ENCODE peak calls at places on chromosome 10, in ten cellular contexts. F, B, Q, Z, I, J, O, D, M and R are unnamed samples.

GRCh38 chr10:120457431-120458172 is 575 bp downstream of the PLPP4 start:
- DNase-seq in F (no peak), M (no peak), J (peak), Q (no peak), B (no peak), O (no peak), I (no peak), D (no peak), Z (no peak), R (no peak)

GRCh38 chr10:22103701-22104100 is 100.2 kb upstream of the DNAJC1 start:
- DNase-seq in Q (no peak), M (no peak), Z (no peak), D (no peak), I (no peak), B (no peak), J (no peak), F (peak), O (no peak), R (no peak)

GRCh38 chr10:547591-548081 is 141.8 kb downstream of the DIP2C start:
- DNase-seq in M (no peak), B (no peak), Z (no peak), J (no peak), Q (no peak), O (no peak), F (no peak), D (no peak), I (no peak), R (no peak)

GRCh38 chr10:24826022-24826421 is 102.3 kb upstream of the ARHGAP21 start:
- DNase-seq in F (peak), Q (no peak), D (no peak), O (peak), Z (no peak), B (no peak), M (no peak), I (no peak), J (no peak), R (peak)

GRCh38 chr10:34079702-34080484 is 735.2 kb downstream of the PARD3 start:
- DNase-seq in Q (no peak), M (no peak), J (no peak), Z (no peak), F (no peak), O (no peak), B (no peak), D (no peak), I (no peak), R (no peak)

GRCh38 chr10:58023341-58024073 is 244.2 kb downstream of the IPMK start:
- DNase-seq in F (peak), M (no peak), Z (no peak), Q (no peak), D (no peak), O (peak), J (no peak), B (no peak), I (no peak), R (peak)

GRCh38 chr10:87658383-87658795 is 1.3 kb upstream of the PAPSS2 start:
- DNase-seq in B (peak), Q (no peak), F (no peak), Z (no peak), J (no peak), O (no peak), I (no peak), M (no peak), D (no peak), R (no peak)

GRCh38 chr10:29438271-29438670 is 149.4 kb downstream of the LYZL1 start:
- DNase-seq in I (no peak), Z (no peak), B (no peak), O (no peak), Q (no peak), M (no peak), J (no peak), D (no peak), F (no peak), R (no peak)

GRCh38 chr10:86246279-86246940 is 120.2 kb downstream of the GRID1 start:
- DNase-seq in M (no peak), B (no peak), I (no peak), F (no peak), O (no peak), D (no peak), Z (no peak), Q (no peak), J (no peak), R (no peak)

GRCh38 chr10:69007260-69007659 is 18.7 kb downstream of the KIFBP start:
- DNase-seq in B (no peak), J (no peak), Q (no peak), M (no peak), I (no peak), O (no peak), F (no peak), Z (no peak), D (no peak), R (no peak)

GRCh38 chr10:44439436-44439835 is 54.5 kb upstream of the CXCL12 start:
- DNase-seq in D (no peak), F (no peak), O (no peak), J (peak), M (no peak), Q (no peak), Z (no peak), I (no peak), B (no peak), R (no peak)